ENCODE peak calls at places on chromosomes 13 and 19, in eight cellular contexts. J is hypothalamus; W is HepG2; I is SHP77; Q is activated T-helper 1 cell treated with anti-CD3 and anti-CD28 coated beads, Interleukin-12 subunit alpha, Interleukin-12 subunit beta, Interleukin-2, Interleukin-4 antibody, amounts not matched to agents 30 ng/mL and 10 ng/mL and 1 ng/mL, durations not matched to agents 14 hours and 24 hours and 36 hours; O is HS-5; G is AG09319; N is psoas muscle. K is an unnamed sample.

GRCh38 chr13:27120811-27121210 is 50.8 kb downstream of the USP12 start:
- DNase-seq in J (no peak), W (no peak), I (no peak), Q (no peak), O (no peak), G (no peak), N (no peak), K (no peak)

GRCh38 chr19:45884682-45885555 is 1.0 kb downstream of the IRF2BP1 start:
- DNase-seq in J (no peak), W (no peak), I (no peak), Q (no peak), O (no peak), G (no peak), N (no peak), K (peak; percentile 57)

GRCh38 chr19:33496496-33496895 is 25.1 kb downstream of the PEPD start:
- DNase-seq in J (no peak), W (no peak), I (no peak), Q (no peak), O (no peak), G (no peak), N (no peak), K (no peak)

GRCh38 chr19:48587387-48587786 is 19.2 kb upstream of the SPACA4 start:
- DNase-seq in J (no peak), W (no peak), I (no peak), Q (no peak), O (no peak), G (no peak), N (no peak), K (no peak)

GRCh38 chr13:110216006-110216402 is 91.0 kb downstream of the COL4A1 start:
- DNase-seq in J (no peak), W (no peak), I (no peak), Q (no peak), O (no peak), G (no peak), N (no peak), K (no peak)

GRCh38 chr19:6086081-6086858 is 24.0 kb downstream of the RFX2 start:
- DNase-seq in J (no peak), W (no peak), I (no peak), Q (no peak), O (no peak), G (no peak), N (no peak), K (no peak)

GRCh38 chr13:77565635-77566034 is 30.1 kb downstream of the SCEL start:
- DNase-seq in J (no peak), W (peak; percentile 3), I (peak; percentile 42), Q (no peak), O (peak; percentile 10), G (no peak), N (no peak), K (peak; percentile 42)

GRCh38 chr19:1469936-1470863 is 8.8 kb downstream of the C19orf25 start:
- DNase-seq in J (no peak), W (no peak), I (peak; percentile 45), Q (peak; percentile 64), O (no peak), G (no peak), N (peak; percentile 35), K (peak; percentile 96)

GRCh38 chr13:51636349-51636890 is 52.2 kb downstream of the WDFY2 start:
- DNase-seq in J (no peak), W (peak; percentile 99), I (peak; percentile 56), Q (no peak), O (no peak), G (no peak), N (no peak), K (no peak)

GRCh38 chr13:72304121-72304745 is 423.2 kb downstream of the MZT1 start:
- DNase-seq in J (no peak), W (no peak), I (no peak), Q (no peak), O (no peak), G (no peak), N (no peak), K (no peak)

GRCh38 chr19:3163230-3163886 is 15.2 kb upstream of the S1PR4 start:
- DNase-seq in J (peak; percentile 7), W (peak; percentile 46), I (peak; percentile 39), Q (peak; percentile 61), O (no peak), G (no peak), N (no peak), K (peak; percentile 91)

GRCh38 chr19:13808856-13809255 is 13.6 kb downstream of the ZSWIM4 start:
- DNase-seq in J (no peak), W (no peak), I (no peak), Q (no peak), O (no peak), G (no peak), N (no peak), K (no peak)

K was measured in D341Med.